ENCODE peak calls at places on chromosome 19, in four cellular contexts. X is stimulated activated CD8-positive, alpha-beta memory T cell treated with anti-CD3 and anti-CD28 coated beads, Interleukin-15, amount 100 ng/mL, for 48 hours; G is hippocampal formation; Y is HEK293T. B is an unnamed sample.

GRCh38 chr19:46654621-46655152 is 6.3 kb downstream of the DACT3 start:
- DNase-seq in X (no peak), G (peak), Y (no peak), B (no peak)

GRCh38 chr19:58535857-58536256 is 8.0 kb upstream of the TRIM28 start:
- DNase-seq in Y (no peak), G (no peak), X (no peak), B (no peak)

GRCh38 chr19:35759697-35760096 is 1.7 kb downstream of the PROSER3 start:
- DNase-seq in G (no peak), X (no peak), Y (no peak), B (no peak)

GRCh38 chr19:36489920-36490415 is 607 bp upstream of the ZNF566 start:
- DNase-seq in G (no peak), X (peak), Y (peak), B (peak)

GRCh38 chr19:3184847-3185481 is 766 bp upstream of the NCLN start:
- DNase-seq in X (peak), G (peak), Y (peak), B (peak)

GRCh38 chr19:54458648-54459281 is 4.8 kb downstream of the LENG9 start:
- DNase-seq in G (no peak), X (no peak), Y (no peak), B (no peak)

GRCh38 chr19:6480843-6481415 is 658 bp downstream of the DENND1C start:
- DNase-seq in X (no peak), G (no peak), Y (no peak), B (no peak)

GRCh38 chr19:45637890-45638667 is 1.1 kb downstream of the EML2 start:
- DNase-seq in G (no peak), Y (no peak), X (no peak), B (no peak)

GRCh38 chr19:50817941-50818858 is 5.4 kb downstream of the KLK1 start:
- DNase-seq in G (no peak), X (peak), Y (peak), B (no peak)

GRCh38 chr19:54179921-54180452 is 7.0 kb upstream of the TMC4 start:
- DNase-seq in X (no peak), Y (peak), G (peak), B (no peak)

GRCh38 chr19:2231621-2232221 is 4.4 kb downstream of the PLEKHJ1 start:
- DNase-seq in X (no peak), Y (no peak), G (no peak), B (peak)

GRCh38 chr19:18790566-18791314 is at the start of gene COMP:
- DNase-seq in Y (no peak), G (no peak), X (no peak), B (no peak)

GRCh38 chr19:8615813-8616596 is 5.5 kb upstream of the ADAMTS10 start:
- DNase-seq in G (no peak), X (no peak), Y (peak), B (peak)

GRCh38 chr19:39237200-39238184 is 7.3 kb downstream of the IFNL3 start:
- DNase-seq in G (no peak), Y (no peak), X (peak), B (peak)

GRCh38 chr19:45419895-45420294 is 3.8 kb downstream of the ERCC1 start:
- DNase-seq in X (no peak), G (no peak), Y (no peak), B (no peak)

GRCh38 chr19:12944064-12944674 is 1.5 kb upstream of the RAD23A start:
- DNase-seq in G (no peak), Y (no peak), X (no peak), B (no peak)

GRCh38 chr19:47716270-47716937 is 3.2 kb downstream of the EHD2 start:
- DNase-seq in G (no peak), X (no peak), Y (no peak), B (no peak)

GRCh38 chr19:48401277-48401676 is 7.8 kb downstream of the GRIN2D start:
- DNase-seq in X (no peak), Y (no peak), G (no peak), B (no peak)

GRCh38 chr19:8302357-8302691 is 5.8 kb downstream of the CD320 start:
- DNase-seq in Y (no peak), G (no peak), X (no peak), B (no peak)